ENCODE peak calls at places on chromosomes 6 and 20, in four cellular contexts. R, Z, M and O are unnamed samples.

GRCh38 chr6:149211046-149211571 is 106.4 kb upstream of the TAB2 start:
- DNase-seq in Z (no peak), M (no peak), R (no peak), O (no peak)

GRCh38 chr6:108876929-108877775 is 28.9 kb downstream of the ARMC2 start:
- DNase-seq in Z (no peak), R (no peak), M (no peak), O (no peak)

GRCh38 chr6:146847426-146847825 is 248.7 kb downstream of the ADGB start:
- DNase-seq in M (no peak), R (peak; percentile 60), Z (no peak), O (no peak)

GRCh38 chr6:106927531-106928398 is 46.8 kb downstream of the CD24 start:
- DNase-seq in M (no peak), R (peak; percentile 41), Z (peak; percentile 90), O (peak; percentile 64)

GRCh38 chr6:141969201-141969600 is 163.5 kb upstream of the GJE1 start:
- DNase-seq in R (no peak), Z (no peak), M (no peak), O (no peak)

GRCh38 chr20:51193066-51193772 is 170.3 kb upstream of the KCNG1 start:
- DNase-seq in R (peak; percentile 32), M (no peak), Z (no peak), O (no peak)

GRCh38 chr6:63636516-63636968 is 940 bp downstream of the PHF3 start:
- DNase-seq in M (peak; percentile 13), R (peak; percentile 65), Z (peak; percentile 75), O (peak; percentile 64)

GRCh38 chr20:3101737-3102574 is 17.4 kb upstream of the AVP start:
- DNase-seq in M (no peak), Z (no peak), R (no peak), O (no peak)

GRCh38 chr6:12009904-12010634 is 2.0 kb upstream of the HIVEP1 start:
- DNase-seq in Z (no peak), M (no peak), R (peak; percentile 78), O (peak; percentile 20)

GRCh38 chr20:62425281-62426058 is 1.9 kb downstream of the RBBP8NL start:
- DNase-seq in Z (no peak), M (no peak), R (no peak), O (no peak)

GRCh38 chr6:6730831-6731230 is 142.3 kb downstream of the LY86 start:
- DNase-seq in Z (no peak), M (no peak), R (peak; percentile 43), O (no peak)

GRCh38 chr20:56299362-56299761 is 50.8 kb downstream of the MC3R start:
- DNase-seq in Z (no peak), R (no peak), M (no peak), O (no peak)

GRCh38 chr20:42197599-42197998 is 579.4 kb upstream of the CHD6 start:
- DNase-seq in M (no peak), Z (no peak), R (no peak), O (no peak)

GRCh38 chr20:49267327-49267726 is 10.5 kb downstream of the ZNFX1 start:
- DNase-seq in R (no peak), M (no peak), Z (no peak), O (no peak)

GRCh38 chr6:169376458-169376857 is 122.8 kb upstream of the THBS2 start:
- DNase-seq in Z (no peak), M (no peak), R (no peak), O (no peak)

GRCh38 chr20:62268228-62268900 is 30.0 kb downstream of the OSBPL2 start:
- DNase-seq in R (no peak), Z (no peak), M (no peak), O (no peak)

GRCh38 chr6:130967502-130968469 is 95.3 kb downstream of the EPB41L2 start:
- DNase-seq in M (no peak), Z (no peak), R (peak; percentile 63), O (no peak)

GRCh38 chr6:109356237-109356636 is 26.0 kb downstream of the CD164 start:
- DNase-seq in M (no peak), R (no peak), Z (no peak), O (no peak)

GRCh38 chr20:62818592-62819493 is 2.0 kb downstream of the COL9A3 start:
- DNase-seq in Z (no peak), R (peak; percentile 58), M (no peak), O (peak; percentile 37)

GRCh38 chr6:43933111-43933885 is 163.3 kb downstream of the VEGFA start:
- DNase-seq in Z (no peak), M (no peak), R (no peak), O (no peak)

GRCh38 chr6:32950010-32950409 is 2.9 kb downstream of the HLA-DMA start:
- DNase-seq in Z (no peak), M (no peak), R (no peak), O (no peak)

GRCh38 chr6:28543671-28544131 is 18.0 kb downstream of the GPX5 start:
- DNase-seq in Z (peak; percentile 52), M (no peak), R (no peak), O (no peak)

GRCh38 chr20:61639200-61639599 is 387.1 kb downstream of the CDH4 start:
- DNase-seq in M (no peak), Z (no peak), R (no peak), O (peak; percentile 38)

GRCh38 chr20:20214757-20215275 is 153.1 kb upstream of the INSM1 start:
- DNase-seq in R (no peak), M (no peak), Z (peak; percentile 60), O (peak; percentile 65)

GRCh38 chr6:91081452-91082067 is 494.7 kb upstream of the MAP3K7 start:
- DNase-seq in R (peak; percentile 52), Z (peak; percentile 84), M (peak; percentile 3), O (peak; percentile 88)

GRCh38 chr6:84166395-84166794 is 61.0 kb downstream of the CEP162 start:
- DNase-seq in Z (no peak), R (no peak), M (no peak), O (no peak)

DNA sequence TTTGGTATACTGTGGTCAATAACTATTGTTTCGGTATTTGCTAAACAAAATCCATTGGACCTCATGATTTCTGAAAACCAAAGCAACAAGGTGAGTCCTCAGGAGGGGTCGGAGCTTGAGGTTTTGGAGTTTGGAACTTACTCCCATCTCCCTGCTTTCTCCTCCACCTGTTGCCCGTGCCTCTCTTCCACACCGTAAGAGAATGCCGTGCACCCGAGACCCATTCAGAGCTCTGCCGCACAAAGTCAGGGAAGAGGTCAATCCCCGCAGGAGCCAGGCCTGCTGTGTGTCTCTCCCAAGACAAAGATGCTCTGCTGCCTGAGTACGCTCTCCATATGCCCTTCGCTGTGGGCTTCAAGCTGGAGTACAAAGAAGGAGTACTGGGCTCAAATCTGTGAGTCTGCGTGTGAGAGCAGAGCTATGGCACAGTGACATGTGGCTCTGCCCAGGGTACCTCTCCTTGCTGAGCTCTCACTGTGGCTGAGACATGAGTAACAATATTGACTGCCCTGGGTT is 23.9 kb downstream of the PXDC1 start:
- DNase-seq in Z (no peak), M (no peak), R (no peak), O (no peak)
- H3K4me1 ChIP-seq in Z (peaks cover 1% of the 10 kb centered on the region), M (peaks cover 6% of the 10 kb centered on the region), R (peaks cover 8% of the 10 kb centered on the region), O (no peaks in the 10 kb centered on the region)

DNA sequence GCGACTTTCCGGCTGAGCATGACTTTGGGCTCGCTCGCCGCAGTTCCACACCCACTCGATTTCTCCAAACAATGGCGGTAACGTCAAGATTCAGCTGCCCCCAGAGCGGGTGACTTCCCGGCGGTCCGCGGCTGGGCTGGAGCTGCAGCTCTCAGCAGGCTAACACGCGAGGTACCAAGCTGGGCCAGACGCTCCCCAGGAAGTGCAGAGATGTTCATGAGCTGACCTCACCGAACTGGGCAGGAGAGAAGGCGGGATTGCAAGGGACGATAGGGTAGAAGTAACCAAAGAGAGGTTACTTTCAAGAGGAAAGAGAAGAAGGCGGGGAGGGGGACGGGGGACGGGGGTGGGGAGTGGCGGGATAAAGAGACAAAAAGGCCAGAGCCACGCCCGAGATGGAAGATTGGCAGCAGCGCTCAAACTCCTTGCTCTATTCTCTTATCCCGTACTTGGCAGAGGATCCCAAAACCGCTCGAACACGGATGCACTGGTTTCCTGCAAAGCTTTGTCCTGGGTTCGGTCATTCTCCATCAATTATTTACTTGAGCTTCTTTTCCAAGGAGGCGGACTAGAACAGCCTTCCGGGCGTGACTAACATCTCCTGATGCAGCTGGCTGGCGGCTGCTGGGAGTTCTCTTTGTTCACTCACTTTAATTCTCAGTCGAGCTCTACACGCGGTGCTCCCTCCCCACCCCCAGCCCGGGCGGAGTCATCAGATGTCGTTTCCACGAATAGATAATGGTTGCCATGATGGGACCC is at the start of gene MTCL3:
- DNase-seq in M (no peak), R (no peak), Z (peak; percentile 89), O (peak; percentile 96)
- TF ChIP-seq EZH2 in M (no peak), R (no peak), Z (no peak), O (no peak)

GRCh38 chr20:4180355-4180754 is 165.0 kb upstream of the RNF24 start:
- DNase-seq in Z (no peak), R (no peak), M (no peak), O (no peak)

GRCh38 chr20:4181956-4182945 is 166.9 kb upstream of the RNF24 start:
- DNase-seq in Z (no peak), R (no peak), M (no peak), O (no peak)

GRCh38 chr20:4174909-4175308 is 159.6 kb upstream of the RNF24 start:
- DNase-seq in Z (no peak), R (no peak), M (no peak), O (no peak)

GRCh38 chr20:4183361-4183760 is 168.0 kb upstream of the RNF24 start:
- DNase-seq in M (no peak), R (no peak), Z (no peak), O (no peak)

GRCh38 chr20:4179545-4179944 is 164.2 kb upstream of the RNF24 start:
- DNase-seq in M (no peak), Z (no peak), R (no peak), O (no peak)
- H3K36me3 ChIP-seq in M (peaks cover 20% of the 10 kb centered on the region), Z (no peaks in the 10 kb centered on the region), R (peaks cover 5% of the 10 kb centered on the region), O (peaks cover 22% of the 10 kb centered on the region)

DNA sequence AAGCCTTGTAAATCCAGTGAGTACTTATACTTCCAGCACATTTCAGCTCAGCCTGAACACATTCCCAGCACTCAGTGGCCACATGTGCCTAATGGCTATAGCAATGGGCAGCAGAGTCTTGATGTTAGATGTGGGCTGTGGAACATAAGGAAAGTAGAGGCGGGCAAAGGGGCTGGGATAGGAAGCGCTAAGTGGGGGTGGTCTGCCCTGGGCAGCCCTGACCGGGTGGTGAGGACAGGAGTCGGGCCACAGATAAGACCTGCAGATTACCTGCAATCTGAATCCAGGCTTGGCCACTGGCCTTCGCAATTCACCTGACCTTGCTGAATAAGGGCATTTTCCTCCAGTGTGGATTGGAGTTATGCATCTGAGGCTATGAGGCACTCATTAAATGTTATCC is 11.1 kb upstream of the HMGA1 start:
- DNase-seq in Z (no peak), R (no peak), M (no peak), O (no peak)
- H3K4me1 ChIP-seq in Z (peaks cover 50% of the 10 kb centered on the region), R (peaks cover 16% of the 10 kb centered on the region), M (peaks cover 82% of the 10 kb centered on the region), O (peaks cover 14% of the 10 kb centered on the region)

DNA sequence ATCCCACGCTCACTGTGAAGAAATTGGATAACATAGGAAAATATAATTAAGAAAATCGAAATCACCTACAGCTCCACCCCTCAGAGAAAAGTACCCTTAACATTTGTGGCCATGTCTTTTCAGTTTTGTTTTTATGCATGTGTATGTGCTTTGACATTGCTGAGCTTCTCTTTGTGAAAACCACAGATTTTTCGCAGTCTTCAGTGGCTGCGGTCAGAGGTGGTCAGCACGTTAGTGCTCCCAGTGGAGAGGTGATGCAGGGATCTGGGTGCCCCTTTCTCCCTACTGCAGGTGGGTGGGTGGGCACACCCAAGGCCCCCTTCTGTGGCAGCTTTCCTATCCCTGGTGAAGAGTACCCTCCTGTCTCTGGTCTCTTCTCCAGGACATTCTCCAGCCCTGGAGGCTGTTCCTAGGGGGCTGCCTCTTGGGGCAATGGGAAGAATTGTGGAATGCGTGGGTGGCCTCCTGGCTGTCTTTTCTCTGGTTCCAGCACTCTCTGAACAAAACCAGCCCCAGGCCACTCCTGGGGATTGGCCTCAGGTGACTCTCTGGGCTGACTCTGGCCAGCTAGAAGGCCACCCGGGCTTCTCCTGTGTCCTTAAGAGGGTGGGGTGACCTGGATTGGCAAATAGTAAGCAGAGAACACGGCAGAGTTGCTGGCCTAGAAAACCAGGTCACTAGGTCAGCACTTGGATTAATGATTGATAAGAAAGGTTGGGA is 49.8 kb upstream of the FANCE start:
- DNase-seq in Z (no peak), M (no peak), R (no peak), O (no peak)
- TF ChIP-seq EZH2 in Z (no peak), M (no peak), R (no peak), O (no peak)